ENCODE peak calls at places on chromosomes 12 and 14, in seven cellular contexts. K is H1, L is HepG2, D is HCT116, B is K562, Z is SK-N-SH, O is GM12878. A is an unnamed sample.

GRCh38 chr14:39145266-39145966 is 24.7 kb downstream of the TRAPPC6B start:
- DNase-seq in Z (no peak), B (peak; percentile 60), O (no peak), L (peak; percentile 93), D (no peak), K (no peak), A (peak; percentile 9)

GRCh38 chr14:74400328-74400727 is 25.7 kb downstream of the SYNDIG1L start:
- DNase-seq in B (peak; percentile 20), L (no peak), O (no peak), D (peak; percentile 4), K (peak; percentile 23), Z (no peak), A (no peak)

GRCh38 chr14:39351708-39352107 is 80.5 kb downstream of the FBXO33 start:
- DNase-seq in K (no peak), B (no peak), Z (no peak), O (no peak), L (no peak), D (no peak), A (no peak)

GRCh38 chr12:84508325-84508861 is 404.2 kb downstream of the SLC6A15 start:
- DNase-seq in B (no peak), Z (peak; percentile 12), L (peak; percentile 12), D (peak; percentile 57), K (no peak), O (no peak), A (peak; percentile 14)

GRCh38 chr12:14776236-14776959 is 26.9 kb downstream of the WBP11 start:
- DNase-seq in D (no peak), L (no peak), B (no peak), O (no peak), Z (peak; percentile 8), K (no peak), A (no peak)

GRCh38 chr12:27498761-27499160 is 25.2 kb upstream of the PPFIBP1 start:
- DNase-seq in L (no peak), K (no peak), B (no peak), D (no peak), Z (no peak), O (no peak), A (no peak)

GRCh38 chr12:19012965-19013364 is 116.6 kb upstream of the PLEKHA5 start:
- DNase-seq in O (no peak), D (no peak), Z (no peak), B (no peak), L (no peak), K (no peak), A (no peak)

GRCh38 chr14:106509176-106509575 is 982.8 kb downstream of the TMEM121 start:
- DNase-seq in O (no peak), K (no peak), L (no peak), B (no peak), Z (no peak), D (no peak), A (no peak)

GRCh38 chr12:89752331-89752730 is 43.7 kb upstream of the ATP2B1 start:
- DNase-seq in O (no peak), D (no peak), B (no peak), K (no peak), Z (no peak), L (no peak), A (no peak)

GRCh38 chr14:106564058-106564643 is 1037.8 kb downstream of the TMEM121 start:
- DNase-seq in D (no peak), B (peak; percentile 21), Z (peak; percentile 45), L (peak; percentile 43), K (no peak), O (no peak), A (no peak)

GRCh38 chr12:66119229-66119869 is 11.2 kb downstream of the LLPH start:
- DNase-seq in L (no peak), Z (no peak), O (no peak), D (no peak), K (no peak), B (no peak), A (no peak)

GRCh38 chr14:75399819-75400678 is 27.8 kb upstream of the JDP2 start:
- DNase-seq in O (no peak), D (no peak), K (no peak), L (no peak), B (no peak), Z (peak; percentile 60), A (peak; percentile 58)

GRCh38 chr14:94671870-94672444 is 59.8 kb downstream of the SERPINA3 start:
- DNase-seq in D (no peak), O (no peak), B (no peak), K (no peak), Z (no peak), L (peak; percentile 53), A (peak; percentile 50)

GRCh38 chr14:71322660-71323250 is 415.5 kb downstream of the PCNX1 start:
- DNase-seq in L (no peak), O (peak; percentile 66), K (no peak), B (no peak), D (no peak), Z (peak; percentile 24), A (peak; percentile 63)

GRCh38 chr12:132336451-132337413 is 7.3 kb upstream of the GALNT9 start:
- DNase-seq in B (no peak), Z (no peak), K (no peak), L (no peak), D (no peak), O (no peak), A (no peak)

GRCh38 chr12:7857916-7858315 is 14.8 kb downstream of the SLC2A14 start:
- DNase-seq in B (no peak), L (no peak), O (no peak), Z (no peak), D (no peak), K (no peak), A (no peak)

GRCh38 chr14:38999949-39000348 is 103.1 kb downstream of the SEC23A start:
- DNase-seq in Z (no peak), K (no peak), D (no peak), L (no peak), B (no peak), O (no peak), A (no peak)

GRCh38 chr12:116542345-116542950 is 16.7 kb upstream of the MAP1LC3B2 start:
- DNase-seq in K (no peak), Z (no peak), L (no peak), B (peak; percentile 35), D (no peak), O (no peak), A (peak; percentile 23)

GRCh38 chr14:64704145-64704742 is at the start of gene PLEKHG3:
- DNase-seq in B (peak; percentile 47), Z (peak; percentile 91), K (no peak), D (no peak), L (peak; percentile 59), O (no peak), A (peak; percentile 89)

GRCh38 chr14:64706119-64706465 is 1.9 kb downstream of the PLEKHG3 start:
- DNase-seq in Z (no peak), L (no peak), O (no peak), K (no peak), B (no peak), D (no peak), A (no peak)

GRCh38 chr14:64703393-64704144 is 655 bp upstream of the PLEKHG3 start:
- DNase-seq in D (no peak), L (no peak), K (no peak), B (no peak), Z (no peak), O (no peak), A (no peak)

GRCh38 chr14:64705406-64706118 is 1.3 kb downstream of the PLEKHG3 start:
- DNase-seq in K (no peak), B (no peak), Z (peak; percentile 46), L (no peak), O (no peak), D (no peak), A (peak; percentile 47)

DNA sequence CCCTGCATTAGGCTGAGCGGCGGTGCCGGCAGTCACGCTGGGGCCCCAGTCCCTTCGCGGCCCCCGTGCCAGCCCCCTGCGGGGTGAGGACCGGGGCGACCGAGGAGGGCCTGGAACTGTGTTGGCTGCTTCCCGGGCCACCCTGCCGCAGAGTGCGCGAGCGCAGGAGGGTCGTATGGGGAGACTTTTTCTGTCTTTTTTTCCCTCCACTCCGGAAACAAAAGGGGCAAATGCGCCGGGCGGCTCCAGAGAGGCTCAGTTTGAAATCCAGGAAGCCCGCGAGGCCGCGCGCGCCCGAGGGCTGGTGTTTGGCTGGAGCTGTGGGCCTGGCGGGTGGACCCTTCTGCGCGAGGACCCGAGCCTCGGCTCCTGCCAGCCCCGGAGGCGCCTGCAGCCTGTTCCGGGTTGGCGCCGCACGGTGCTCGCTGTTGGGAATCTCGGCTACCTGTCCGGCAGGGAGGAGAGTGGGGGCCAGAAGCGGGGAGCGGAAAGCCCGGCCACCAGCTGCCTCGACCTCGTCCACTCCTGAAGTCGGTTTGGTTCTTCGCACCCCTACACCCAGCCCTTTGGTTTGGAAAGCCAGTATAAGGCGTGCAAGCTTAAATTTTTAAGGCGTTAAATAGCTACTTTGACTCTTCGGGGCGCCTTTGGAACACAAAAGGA is 650 bp downstream of the PLEKHG3 start:
- DNase-seq in Z (peak; percentile 79), B (no peak), O (no peak), D (no peak), L (no peak), K (no peak), A (peak; percentile 47)
- TF ChIP-seq JUND in Z (no peak), B (no peak), O (no peak), D (no peak), L (no peak), K (no peak), A (no peak)

DNA sequence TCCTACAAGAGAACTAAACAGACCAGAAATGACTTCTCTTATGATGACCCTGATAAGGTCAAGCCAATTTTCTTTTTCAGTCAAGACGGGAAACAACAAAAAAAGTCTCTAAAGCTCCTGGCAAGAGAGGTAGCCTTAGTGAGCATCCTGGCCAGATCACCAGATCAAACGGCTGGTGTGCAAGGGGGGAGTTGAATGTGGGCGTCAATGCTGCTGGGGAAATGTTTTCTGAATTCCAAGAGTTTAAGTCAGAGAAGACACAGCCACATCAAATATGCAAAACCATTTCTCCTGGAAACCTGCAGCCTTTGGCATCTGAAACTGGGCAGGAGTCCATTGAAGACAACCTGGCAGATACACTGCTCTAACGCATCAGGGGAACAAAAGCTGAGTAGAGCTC is 16.0 kb upstream of the SELPLG start:
- DNase-seq in D (peak; percentile 86), O (no peak), Z (no peak), K (no peak), B (no peak), L (no peak), A (no peak)
- TF ChIP-seq JUND in D (peak; percentile 93), O (no peak), Z (peak; percentile 91), K (no peak), B (no peak), L (no peak), A (no peak)

DNA sequence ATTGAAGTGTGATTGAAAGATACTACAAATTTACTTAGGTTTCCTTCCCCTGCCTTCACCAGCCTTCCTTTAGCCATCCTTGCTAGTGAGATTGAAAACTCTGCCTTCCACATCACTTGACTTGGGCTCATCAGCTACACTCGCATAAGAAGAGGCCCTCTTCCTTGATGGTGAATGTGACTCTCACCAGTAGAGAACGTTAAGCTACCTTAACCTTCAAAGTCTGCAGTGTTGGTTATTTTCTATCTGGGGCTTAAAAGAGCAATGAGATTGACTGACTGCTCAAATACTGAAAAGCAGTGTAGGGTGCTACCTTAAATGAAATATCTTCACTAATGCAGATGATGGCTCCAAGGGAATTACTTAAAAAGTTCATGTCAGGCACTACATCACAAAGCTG is 271.8 kb downstream of the EGLN3 start:
- DNase-seq in Z (no peak), O (no peak), B (no peak), K (no peak), D (no peak), L (no peak), A (no peak)
- TF ChIP-seq JUND in Z (no peak), O (no peak), B (no peak), K (no peak), D (no peak), L (no peak), A (no peak)

GRCh38 chr14:96634481-96634880 is 132.3 kb downstream of the PAPOLA start:
- DNase-seq in O (no peak), D (no peak), K (no peak), B (no peak), L (no peak), Z (no peak), A (no peak)
- TF ChIP-seq JUND in O (no peak), D (no peak), K (no peak), B (no peak), L (no peak), Z (no peak), A (no peak)

A was measured in T47D.